ENCODE peak calls at places on chromosome 17, in four cellular contexts. O is cardiac fibroblast, N is WTC11, W is foreskin melanocyte. F is an unnamed sample.

GRCh38 chr17:13917635-13918034 is 151.7 kb upstream of the COX10 start:
- DNase-seq in O (no peak), N (no peak), W (no peak), F (no peak)

GRCh38 chr17:57574040-57574513 is 171.0 kb downstream of the CCDC182 start:
- DNase-seq in O (peak), N (no peak), W (no peak), F (peak)

GRCh38 chr17:31488264-31488981 is 96.9 kb downstream of the RAB11FIP4 start:
- DNase-seq in O (no peak), N (peak), W (no peak), F (no peak)

GRCh38 chr17:8649157-8650118 is 18.9 kb upstream of the MYH10 start:
- DNase-seq in O (peak), N (no peak), W (no peak), F (peak)

GRCh38 chr17:56594528-56595418 is 1.3 kb downstream of the NOG start:
- DNase-seq in O (no peak), N (peak), W (no peak), F (peak)

GRCh38 chr17:80781188-80781577 is 210.5 kb upstream of the CHMP6 start:
- DNase-seq in O (no peak), N (no peak), W (no peak), F (no peak)

GRCh38 chr17:49944451-49944850 is 24.5 kb upstream of the DLX4 start:
- DNase-seq in O (no peak), N (no peak), W (no peak), F (no peak)

GRCh38 chr17:82019208-82019727 is 3.4 kb downstream of the CENPX start:
- DNase-seq in O (no peak), N (no peak), W (no peak), F (no peak)

GRCh38 chr17:80894439-80894721 is 97.3 kb upstream of the CHMP6 start:
- DNase-seq in O (no peak), N (no peak), W (no peak), F (no peak)

GRCh38 chr17:72378414-72379395 is 257.9 kb downstream of the SOX9 start:
- DNase-seq in O (no peak), N (no peak), W (no peak), F (no peak)

GRCh38 chr17:49224198-49224996 is 6.2 kb downstream of the PHOSPHO1 start:
- DNase-seq in O (no peak), N (peak), W (no peak), F (no peak)

GRCh38 chr17:41406205-41406604 is 8.8 kb upstream of the KRT31 start:
- DNase-seq in O (no peak), N (no peak), W (no peak), F (no peak)

GRCh38 chr17:29219378-29220047 is 27.1 kb upstream of the CRYBA1 start:
- DNase-seq in O (peak), N (peak), W (peak), F (peak)

GRCh38 chr17:54754560-54754959 is 146.1 kb upstream of the TOM1L1 start:
- DNase-seq in O (no peak), N (peak), W (no peak), F (no peak)